ENCODE peak calls at places on chromosome 17, in four cellular contexts. One of them, this sample, is unnamed.

GRCh38 chr17:78661092-78661770 is 84.0 kb upstream of the DNAH17 start:
- DNase-seq in AG04450: no peak
- DNase-seq in keratinocyte: peak; percentile 30
- DNase-seq in GM06990: no peak
- DNase-seq in this sample: peak; percentile 94

GRCh38 chr17:74512624-74513084 is 18.6 kb downstream of the CD300LB start:
- DNase-seq in AG04450: no peak
- DNase-seq in keratinocyte: no peak
- DNase-seq in GM06990: no peak
- DNase-seq in this sample: peak; percentile 65

GRCh38 chr17:64296246-64296645 is 33.2 kb upstream of the TEX2 start:
- DNase-seq in AG04450: no peak
- DNase-seq in keratinocyte: no peak
- DNase-seq in GM06990: no peak
- DNase-seq in this sample: no peak

GRCh38 chr17:60599220-60599619 is 773 bp upstream of the PPM1D start:
- DNase-seq in AG04450: no peak
- DNase-seq in keratinocyte: no peak
- DNase-seq in GM06990: no peak
- DNase-seq in this sample: no peak

GRCh38 chr17:43570518-43570928 is 24.4 kb upstream of the ETV4 start:
- DNase-seq in AG04450: peak; percentile 32
- DNase-seq in keratinocyte: peak; percentile 89
- DNase-seq in GM06990: no peak
- DNase-seq in this sample: peak; percentile 92

GRCh38 chr17:41002814-41003213 is 3.1 kb upstream of the KRTAP3-2 start:
- DNase-seq in AG04450: no peak
- DNase-seq in keratinocyte: no peak
- DNase-seq in GM06990: no peak
- DNase-seq in this sample: no peak

GRCh38 chr17:55717898-55718735 is 4.5 kb downstream of the TMEM100 start:
- DNase-seq in AG04450: peak; percentile 48
- DNase-seq in keratinocyte: no peak
- DNase-seq in GM06990: no peak
- DNase-seq in this sample: peak; percentile 31

GRCh38 chr17:29237476-29238132 is 9.1 kb upstream of the CRYBA1 start:
- DNase-seq in AG04450: no peak
- DNase-seq in keratinocyte: no peak
- DNase-seq in GM06990: no peak
- DNase-seq in this sample: no peak

GRCh38 chr17:12859520-12859919 is 70.2 kb downstream of the ARHGAP44 start:
- DNase-seq in AG04450: no peak
- DNase-seq in keratinocyte: no peak
- DNase-seq in GM06990: peak; percentile 75
- DNase-seq in this sample: no peak

GRCh38 chr17:73342057-73342522 is 30.3 kb upstream of the CDC42EP4 start:
- DNase-seq in AG04450: no peak
- DNase-seq in keratinocyte: no peak
- DNase-seq in GM06990: no peak
- DNase-seq in this sample: peak; percentile 93

GRCh38 chr17:40016692-40017000 is 1.4 kb downstream of the CSF3 start:
- DNase-seq in AG04450: no peak
- DNase-seq in keratinocyte: no peak
- DNase-seq in GM06990: no peak
- DNase-seq in this sample: no peak

GRCh38 chr17:48153711-48154642 is 46.4 kb downstream of the SNX11 start:
- DNase-seq in AG04450: peak; percentile 3
- DNase-seq in keratinocyte: no peak
- DNase-seq in GM06990: no peak
- DNase-seq in this sample: no peak

GRCh38 chr17:27526603-27527002 is 70.4 kb downstream of the KSR1 start:
- DNase-seq in AG04450: no peak
- DNase-seq in keratinocyte: no peak
- DNase-seq in GM06990: peak; percentile 60
- DNase-seq in this sample: no peak

GRCh38 chr17:12744298-12744697 is 45.0 kb upstream of the ARHGAP44 start:
- DNase-seq in AG04450: no peak
- DNase-seq in keratinocyte: no peak
- DNase-seq in GM06990: no peak
- DNase-seq in this sample: no peak

GRCh38 chr17:16444258-16444886 is 29.0 kb downstream of the TRPV2 start:
- DNase-seq in AG04450: no peak
- DNase-seq in keratinocyte: no peak
- DNase-seq in GM06990: peak; percentile 59
- DNase-seq in this sample: no peak

GRCh38 chr17:14760719-14761425 is 460.0 kb downstream of the HS3ST3B1 start:
- DNase-seq in AG04450: no peak
- DNase-seq in keratinocyte: no peak
- DNase-seq in GM06990: no peak
- DNase-seq in this sample: peak; percentile 42

GRCh38 chr17:60240290-60240689 is 90.5 kb downstream of the CA4 start:
- DNase-seq in AG04450: no peak
- DNase-seq in keratinocyte: no peak
- DNase-seq in GM06990: no peak
- DNase-seq in this sample: no peak

GRCh38 chr17:65553646-65554567 is 7.5 kb downstream of the AXIN2 start:
- DNase-seq in AG04450: no peak
- DNase-seq in keratinocyte: no peak
- DNase-seq in GM06990: no peak
- DNase-seq in this sample: no peak

GRCh38 chr17:77363821-77364361 is 223.1 kb downstream of the SEC14L1 start:
- DNase-seq in AG04450: no peak
- DNase-seq in keratinocyte: no peak
- DNase-seq in GM06990: no peak
- DNase-seq in this sample: no peak

GRCh38 chr17:59643159-59643857 is 23.6 kb downstream of the CLTC start:
- DNase-seq in AG04450: no peak
- DNase-seq in keratinocyte: no peak
- DNase-seq in GM06990: no peak
- DNase-seq in this sample: no peak

GRCh38 chr17:20116683-20117309 is 107.6 kb downstream of the SPECC1 start:
- DNase-seq in AG04450: no peak
- DNase-seq in keratinocyte: no peak
- DNase-seq in GM06990: no peak
- DNase-seq in this sample: peak; percentile 4

GRCh38 chr17:42406602-42407288 is 16.3 kb downstream of the CAVIN1 start:
- DNase-seq in AG04450: no peak
- DNase-seq in keratinocyte: no peak
- DNase-seq in GM06990: no peak
- DNase-seq in this sample: no peak
- H3K4me3 ChIP-seq in AG04450: no peak overlapping the region
- H3K4me3 ChIP-seq in keratinocyte: no peak overlapping the region
- H3K4me3 ChIP-seq in GM06990: no peak overlapping the region
- H3K4me3 ChIP-seq in this sample: no peak overlapping the region

DNA sequence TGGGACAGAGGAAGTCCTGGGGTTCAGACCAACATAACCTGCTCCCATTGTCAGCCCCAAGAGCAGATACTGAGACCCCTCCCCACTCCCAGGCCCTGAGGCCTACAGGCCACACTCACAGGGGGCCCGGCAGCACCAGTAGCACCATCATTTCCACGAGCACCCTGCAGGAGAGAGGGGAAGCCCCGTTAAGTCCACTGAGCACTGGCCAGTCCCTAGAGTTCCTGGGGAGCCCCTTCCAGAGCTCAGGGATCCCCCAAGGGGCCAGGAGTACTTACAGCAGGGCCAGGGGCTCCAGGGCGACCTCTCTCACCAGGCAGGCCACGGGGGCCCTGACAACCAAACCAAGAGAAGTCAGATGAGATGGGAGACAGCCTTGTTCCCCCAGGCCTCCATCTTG is 5.4 kb downstream of the COL1A1 start:
- DNase-seq in AG04450: no peak
- DNase-seq in keratinocyte: no peak
- DNase-seq in GM06990: no peak
- DNase-seq in this sample: no peak
- H3K4me3 ChIP-seq in AG04450: peak overlapping the region; percentile 96
- H3K4me3 ChIP-seq in keratinocyte: no peak overlapping the region
- H3K4me3 ChIP-seq in GM06990: no peak overlapping the region
- H3K4me3 ChIP-seq in this sample: no peak overlapping the region

GRCh38 chr17:3893003-3893719 is at the start of gene CAMKK1:
- DNase-seq in AG04450: no peak
- DNase-seq in keratinocyte: no peak
- DNase-seq in GM06990: peak; percentile 90
- DNase-seq in this sample: no peak

GRCh38 chr17:3894188-3894587 is 1.3 kb upstream of the CAMKK1 start:
- DNase-seq in AG04450: no peak
- DNase-seq in keratinocyte: no peak
- DNase-seq in GM06990: no peak
- DNase-seq in this sample: no peak

GRCh38 chr17:3892095-3892998 is 506 bp downstream of the CAMKK1 start:
- DNase-seq in AG04450: no peak
- DNase-seq in keratinocyte: no peak
- DNase-seq in GM06990: peak; percentile 59
- DNase-seq in this sample: no peak

GRCh38 chr17:3894927-3895343 is 2.1 kb upstream of the CAMKK1 start:
- DNase-seq in AG04450: no peak
- DNase-seq in keratinocyte: no peak
- DNase-seq in GM06990: no peak
- DNase-seq in this sample: no peak

DNA sequence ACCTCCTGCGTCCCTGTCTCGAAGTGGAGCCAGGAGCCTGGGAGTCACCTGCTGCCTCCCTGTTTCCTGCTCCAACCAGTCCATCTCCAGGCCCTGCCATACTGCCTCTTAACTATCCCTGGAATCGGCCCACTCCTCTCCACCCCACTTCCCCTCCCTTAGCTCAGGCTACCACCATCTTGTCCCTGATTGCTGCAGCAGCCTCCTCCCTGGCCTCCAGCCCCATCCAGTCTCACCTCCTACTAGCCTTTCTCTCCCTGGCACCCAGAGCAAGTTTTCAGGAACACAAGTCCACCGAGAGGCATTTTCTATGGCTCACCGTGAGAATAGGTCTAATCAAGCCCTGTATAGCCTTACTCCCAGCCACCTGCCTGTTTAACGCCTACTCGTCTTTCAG is 865 bp upstream of the CAMKK1 start:
- DNase-seq in AG04450: no peak
- DNase-seq in keratinocyte: no peak
- DNase-seq in GM06990: no peak
- DNase-seq in this sample: no peak
- H3K4me3 ChIP-seq in AG04450: no peak overlapping the region
- H3K4me3 ChIP-seq in keratinocyte: peak overlapping the region; percentile 50
- H3K4me3 ChIP-seq in GM06990: peak overlapping the region; percentile 59
- H3K4me3 ChIP-seq in this sample: no peak overlapping the region

GRCh38 chr17:42163113-42163512 is 8.3 kb upstream of the RAB5C start:
- DNase-seq in AG04450: no peak
- DNase-seq in keratinocyte: no peak
- DNase-seq in GM06990: no peak
- DNase-seq in this sample: no peak

GRCh38 chr17:42167807-42168206 is 13.0 kb upstream of the RAB5C start:
- DNase-seq in AG04450: no peak
- DNase-seq in keratinocyte: no peak
- DNase-seq in GM06990: no peak
- DNase-seq in this sample: no peak

GRCh38 chr17:42163696-42164407 is 9.1 kb upstream of the RAB5C start:
- DNase-seq in AG04450: no peak
- DNase-seq in keratinocyte: no peak
- DNase-seq in GM06990: no peak
- DNase-seq in this sample: no peak

GRCh38 chr17:42166196-42166763 is 11.5 kb upstream of the RAB5C start:
- DNase-seq in AG04450: no peak
- DNase-seq in keratinocyte: no peak
- DNase-seq in GM06990: no peak
- DNase-seq in this sample: no peak

GRCh38 chr17:42165751-42166150 is 11.0 kb upstream of the RAB5C start:
- DNase-seq in AG04450: no peak
- DNase-seq in keratinocyte: no peak
- DNase-seq in GM06990: no peak
- DNase-seq in this sample: no peak
- H3K4me3 ChIP-seq in AG04450: no peak overlapping the region
- H3K4me3 ChIP-seq in keratinocyte: no peak overlapping the region
- H3K4me3 ChIP-seq in GM06990: no peak overlapping the region
- H3K4me3 ChIP-seq in this sample: no peak overlapping the region

DNA sequence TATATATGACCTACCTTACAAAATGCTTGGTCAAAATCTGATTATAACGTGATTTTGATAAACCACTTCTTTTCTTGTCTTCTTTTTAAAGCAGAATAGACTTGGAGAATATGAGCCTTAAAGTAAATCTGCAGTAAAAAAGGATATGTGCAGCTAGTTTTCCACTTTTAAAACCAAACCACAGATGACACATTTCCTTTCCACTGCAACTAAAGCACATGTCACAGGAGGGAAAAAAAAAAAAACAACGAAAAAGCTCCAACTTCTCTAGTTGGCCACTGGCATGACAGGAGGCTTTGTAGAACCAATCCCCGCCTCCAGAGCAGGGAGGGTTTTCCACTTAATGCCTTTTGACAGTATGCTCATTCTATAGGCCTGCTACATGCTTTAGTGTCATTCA is at the start of gene EVI2A:
- DNase-seq in AG04450: no peak
- DNase-seq in keratinocyte: no peak
- DNase-seq in GM06990: peak; percentile 67
- DNase-seq in this sample: peak; percentile 44
- H3K4me3 ChIP-seq in AG04450: peak within 1 kb of the TSS; percentile 10
- H3K4me3 ChIP-seq in keratinocyte: no peak within 1 kb of the TSS
- H3K4me3 ChIP-seq in GM06990: peak within 1 kb of the TSS; percentile 78
- H3K4me3 ChIP-seq in this sample: no peak within 1 kb of the TSS

GRCh38 chr17:36942031-36942599 is 4.8 kb downstream of the LHX1 start:
- DNase-seq in AG04450: no peak
- DNase-seq in keratinocyte: no peak
- DNase-seq in GM06990: no peak
- DNase-seq in this sample: no peak

GRCh38 chr17:36939944-36940312 is 2.7 kb downstream of the LHX1 start:
- DNase-seq in AG04450: no peak
- DNase-seq in keratinocyte: no peak
- DNase-seq in GM06990: no peak
- DNase-seq in this sample: no peak

GRCh38 chr17:36941265-36942021 is 4.2 kb downstream of the LHX1 start:
- DNase-seq in AG04450: no peak
- DNase-seq in keratinocyte: no peak
- DNase-seq in GM06990: no peak
- DNase-seq in this sample: no peak

GRCh38 chr17:36939059-36939943 is 2.0 kb downstream of the LHX1 start:
- DNase-seq in AG04450: no peak
- DNase-seq in keratinocyte: no peak
- DNase-seq in GM06990: no peak
- DNase-seq in this sample: no peak

GRCh38 chr17:36940313-36941264 is 3.3 kb downstream of the LHX1 start:
- DNase-seq in AG04450: no peak
- DNase-seq in keratinocyte: no peak
- DNase-seq in GM06990: no peak
- DNase-seq in this sample: no peak
- H3K4me3 ChIP-seq in AG04450: no peak overlapping the region
- H3K4me3 ChIP-seq in keratinocyte: peak overlapping the region; percentile 8
- H3K4me3 ChIP-seq in GM06990: no peak overlapping the region
- H3K4me3 ChIP-seq in this sample: peak overlapping the region; percentile 61